ENCODE peak calls at places on chromosomes 16 and 17, in six cellular contexts. O is activated T-cell treated with anti-CD3 and anti-CD28 coated beads, Interleukin-2, amount 50 U/mL, for 72 hours; N is C1 segment of cervical spinal cord; U is T-helper 9 cell; V is astrocyte of the hippocampus; Y is NCI-H1417 treated with DMSO at 0.1 percent for 48 hours. W is an unnamed sample.

GRCh38 chr16:65490296-65490695 is 368.4 kb upstream of the CDH11 start:
- DNase-seq in O (no peak), N (no peak), U (no peak), V (no peak), Y (no peak), W (no peak)

GRCh38 chr17:75850928-75851692 is 4.0 kb downstream of the WBP2 start:
- DNase-seq in O (no peak), N (peak), U (no peak), V (no peak), Y (no peak), W (no peak)

GRCh38 chr16:63581560-63581959 is 1540.3 kb downstream of the CDH11 start:
- DNase-seq in O (no peak), N (no peak), U (no peak), V (no peak), Y (no peak), W (no peak)

GRCh38 chr16:66007717-66008116 is 358.8 kb upstream of the CDH5 start:
- DNase-seq in O (no peak), N (no peak), U (no peak), V (peak), Y (no peak), W (no peak)

GRCh38 chr16:54284931-54285413 is 1.6 kb downstream of the IRX3 start:
- DNase-seq in O (no peak), N (no peak), U (no peak), V (peak), Y (no peak), W (no peak)

GRCh38 chr16:1825864-1826690 is 548 bp downstream of the HAGH start:
- DNase-seq in O (peak), N (no peak), U (peak), V (no peak), Y (no peak), W (no peak)

GRCh38 chr16:74309789-74310781 is 13.5 kb downstream of the PSMD7 start:
- DNase-seq in O (peak), N (no peak), U (no peak), V (peak), Y (no peak), W (no peak)

GRCh38 chr17:49986396-49987289 is 8.4 kb downstream of the DLX3 start:
- DNase-seq in O (no peak), N (no peak), U (no peak), V (no peak), Y (no peak), W (no peak)

GRCh38 chr16:88813396-88814143 is 1.8 kb upstream of the APRT start:
- DNase-seq in O (no peak), N (no peak), U (no peak), V (no peak), Y (no peak), W (no peak)

GRCh38 chr17:80068301-80069160 is 32.1 kb downstream of the CCDC40 start:
- DNase-seq in O (no peak), N (no peak), U (no peak), V (peak), Y (no peak), W (no peak)

GRCh38 chr16:560221-560700 is at the start of gene PRR35:
- DNase-seq in O (no peak), N (no peak), U (no peak), V (no peak), Y (no peak), W (no peak)

GRCh38 chr17:32361270-32361669 is 11.3 kb downstream of the ZNF207 start:
- DNase-seq in O (no peak), N (no peak), U (no peak), V (no peak), Y (no peak), W (no peak)

GRCh38 chr17:9594065-9594464 is 17.6 kb downstream of the CFAP52 start:
- DNase-seq in O (no peak), N (no peak), U (no peak), V (no peak), Y (no peak), W (no peak)

GRCh38 chr17:35117984-35118383 is 1.7 kb downstream of the RAD51D start:
- DNase-seq in O (peak), N (no peak), U (no peak), V (peak), Y (no peak), W (no peak)

GRCh38 chr17:31802502-31802901 is 56.5 kb downstream of the COPRS start:
- DNase-seq in O (no peak), N (no peak), U (no peak), V (no peak), Y (no peak), W (no peak)

GRCh38 chr17:65856865-65857264 is 295.4 kb upstream of the AXIN2 start:
- DNase-seq in O (no peak), N (no peak), U (no peak), V (no peak), Y (no peak), W (no peak)

GRCh38 chr16:73226675-73227074 is 178.7 kb upstream of the ZFHX3 start:
- DNase-seq in O (no peak), N (no peak), U (no peak), V (no peak), Y (no peak), W (no peak)

GRCh38 chr17:80737106-80738019 is 192.7 kb downstream of the RPTOR start:
- DNase-seq in O (no peak), N (no peak), U (no peak), V (no peak), Y (no peak), W (no peak)

GRCh38 chr16:66651474-66651765 is 45.1 kb downstream of the CMTM4 start:
- DNase-seq in O (no peak), N (no peak), U (no peak), V (no peak), Y (peak), W (no peak)

GRCh38 chr17:45675012-45675411 is 109.1 kb upstream of the CRHR1 start:
- DNase-seq in O (no peak), N (no peak), U (no peak), V (no peak), Y (no peak), W (no peak)

GRCh38 chr16:2040031-2040430 is 7.6 kb downstream of the NTHL1 start:
- DNase-seq in O (no peak), N (no peak), U (no peak), V (no peak), Y (no peak), W (no peak)

GRCh38 chr16:30485818-30486436 is 13.4 kb downstream of the ITGAL start:
- DNase-seq in O (no peak), N (no peak), U (no peak), V (no peak), Y (no peak), W (no peak)

GRCh38 chr16:11224894-11225676 is 30.9 kb downstream of the SOCS1 start:
- DNase-seq in O (peak), N (no peak), U (peak), V (no peak), Y (no peak), W (no peak)

GRCh38 chr17:74868251-74868907 is 4.4 kb downstream of the FDXR start:
- DNase-seq in O (no peak), N (no peak), U (no peak), V (no peak), Y (no peak), W (no peak)

GRCh38 chr16:68069511-68070248 is 15.5 kb upstream of the NFATC3 start:
- DNase-seq in O (peak), N (no peak), U (no peak), V (no peak), Y (no peak), W (no peak)

GRCh38 chr17:45261577-45262515 is at the start of gene SPATA32:
- DNase-seq in O (peak), N (no peak), U (peak), V (peak), Y (no peak), W (no peak)

GRCh38 chr17:976316-976715 is 3.3 kb downstream of the NXN start:
- DNase-seq in O (no peak), N (no peak), U (no peak), V (no peak), Y (no peak), W (no peak)

GRCh38 chr17:1229354-1229890 is 40.8 kb upstream of the BHLHA9 start:
- DNase-seq in O (peak), N (no peak), U (peak), V (peak), Y (no peak), W (no peak)

GRCh38 chr16:24540575-24541240 is 1.3 kb downstream of the RBBP6 start:
- DNase-seq in O (peak), N (peak), U (no peak), V (peak), Y (no peak), W (no peak)

GRCh38 chr16:13906426-13907089 is 13.4 kb upstream of the ERCC4 start:
- DNase-seq in O (no peak), N (no peak), U (no peak), V (no peak), Y (no peak), W (no peak)

GRCh38 chr16:30738984-30739951 is 9.0 kb upstream of the PHKG2 start:
- DNase-seq in O (no peak), N (no peak), U (no peak), V (no peak), Y (no peak), W (no peak)

GRCh38 chr17:77528516-77529327 is 388.0 kb downstream of the SEC14L1 start:
- DNase-seq in O (peak), N (no peak), U (no peak), V (peak), Y (no peak), W (no peak)

GRCh38 chr17:29140631-29141483 is 39.3 kb downstream of the MYO18A start:
- DNase-seq in O (peak), N (peak), U (peak), V (peak), Y (peak), W (no peak)

W was measured in vagina.